ENCODE peak calls at places on chromosome 5, in nine cellular contexts. U is body of pancreas; C is NCI-H1105; Y is NB4; K is pancreas; S is fibroblast of mammary gland; Q is NCI-H1417; H is stimulated activated CD8-positive, alpha-beta memory T cell treated with anti-CD3 and anti-CD28 coated beads, Interleukin-12 subunit alpha, Interleukin-12 subunit beta, amount 100 ng/mL, for 4 hours; F is choroid plexus epithelial cell. X is an unnamed sample.

GRCh38 chr5:1445313-1445894 is at the start of gene SLC6A3:
- DNase-seq in U (no peak), C (no peak), Y (no peak), K (no peak), S (no peak), Q (no peak), H (peak), F (peak), X (peak)

GRCh38 chr5:141875795-141876627 is 2.2 kb downstream of the PCDH1 start:
- DNase-seq in U (peak), C (no peak), Y (no peak), K (peak), S (no peak), Q (peak), H (no peak), F (no peak), X (no peak)

GRCh38 chr5:96962540-96962991 is 26.7 kb downstream of the LNPEP start:
- DNase-seq in U (no peak), C (no peak), Y (peak), K (no peak), S (no peak), Q (no peak), H (no peak), F (no peak), X (no peak)

GRCh38 chr5:32538031-32538547 is 47.3 kb upstream of the SUB1 start:
- DNase-seq in U (no peak), C (no peak), Y (peak), K (no peak), S (no peak), Q (no peak), H (peak), F (no peak), X (no peak)

GRCh38 chr5:123283031-123283430 is 140.2 kb downstream of the CEP120 start:
- DNase-seq in U (no peak), C (no peak), Y (no peak), K (no peak), S (peak), Q (no peak), H (no peak), F (no peak), X (no peak)

GRCh38 chr5:25863811-25864210 is 1174.6 kb downstream of the CDH9 start:
- DNase-seq in U (no peak), C (no peak), Y (no peak), K (no peak), S (no peak), Q (no peak), H (no peak), F (no peak), X (no peak)

GRCh38 chr5:131364507-131365050 is 100.7 kb downstream of the CDC42SE2 start:
- DNase-seq in U (no peak), C (no peak), Y (no peak), K (no peak), S (no peak), Q (no peak), H (no peak), F (no peak), X (no peak)

GRCh38 chr5:163478126-163478981 is 17.9 kb downstream of the HMMR start:
- DNase-seq in U (no peak), C (no peak), Y (no peak), K (no peak), S (no peak), Q (no peak), H (no peak), F (peak), X (no peak)

GRCh38 chr5:10581867-10582511 is 18.1 kb downstream of the ANKRD33B start:
- DNase-seq in U (no peak), C (no peak), Y (no peak), K (no peak), S (no peak), Q (no peak), H (no peak), F (no peak), X (no peak)

GRCh38 chr5:145854651-145855258 is 18.1 kb downstream of the GRXCR2 start:
- DNase-seq in U (no peak), C (no peak), Y (peak), K (no peak), S (peak), Q (no peak), H (no peak), F (peak), X (no peak)

GRCh38 chr5:67773439-67773988 is 442.0 kb upstream of the PIK3R1 start:
- DNase-seq in U (no peak), C (no peak), Y (no peak), K (no peak), S (peak), Q (no peak), H (no peak), F (no peak), X (peak)

GRCh38 chr5:98880598-98880997 is 48.2 kb downstream of the CHD1 start:
- DNase-seq in U (no peak), C (no peak), Y (no peak), K (no peak), S (no peak), Q (no peak), H (no peak), F (no peak), X (no peak)